ENCODE peak calls at places on chromosome 20, in six cellular contexts. One of them, this sample, is unnamed.

GRCh38 chr20:48750941-48751620 is 76.7 kb downstream of the PREX1 start:
- DNase-seq in mesenchymal stem cell: no peak
- DNase-seq in H1: peak
- DNase-seq in neuronal stem cell: peak
- DNase-seq in mesendoderm: peak
- DNase-seq in H9: peak
- DNase-seq in this sample: no peak

GRCh38 chr20:46333136-46333991 is 25.1 kb upstream of the CDH22 start:
- DNase-seq in mesendoderm: no peak
- DNase-seq in H1: no peak
- DNase-seq in mesenchymal stem cell: no peak
- DNase-seq in neuronal stem cell: no peak
- DNase-seq in H9: no peak
- DNase-seq in this sample: no peak

GRCh38 chr20:5002077-5002413 is 735 bp upstream of the SLC23A2 start:
- DNase-seq in mesendoderm: peak
- DNase-seq in mesenchymal stem cell: no peak
- DNase-seq in H1: no peak
- DNase-seq in H9: peak
- DNase-seq in neuronal stem cell: no peak
- DNase-seq in this sample: no peak

GRCh38 chr20:49905415-49906091 is 9.8 kb downstream of the SPATA2 start:
- DNase-seq in mesenchymal stem cell: no peak
- DNase-seq in H9: no peak
- DNase-seq in neuronal stem cell: no peak
- DNase-seq in mesendoderm: no peak
- DNase-seq in H1: no peak
- DNase-seq in this sample: no peak

GRCh38 chr20:635609-636338 is 17.2 kb downstream of the SRXN1 start:
- DNase-seq in neuronal stem cell: no peak
- DNase-seq in H9: no peak
- DNase-seq in mesenchymal stem cell: no peak
- DNase-seq in H1: no peak
- DNase-seq in mesendoderm: no peak
- DNase-seq in this sample: no peak

GRCh38 chr20:23243791-23244190 is 106.8 kb upstream of the NXT1 start:
- DNase-seq in H9: no peak
- DNase-seq in mesenchymal stem cell: no peak
- DNase-seq in neuronal stem cell: no peak
- DNase-seq in mesendoderm: no peak
- DNase-seq in H1: no peak
- DNase-seq in this sample: no peak

GRCh38 chr20:19784511-19785172 is 26.6 kb downstream of the RIN2 start:
- DNase-seq in mesendoderm: peak
- DNase-seq in H1: peak
- DNase-seq in neuronal stem cell: peak
- DNase-seq in mesenchymal stem cell: peak
- DNase-seq in H9: peak
- DNase-seq in this sample: peak

GRCh38 chr20:46894579-46894958 is at the start of gene EYA2:
- DNase-seq in mesenchymal stem cell: no peak
- DNase-seq in H9: peak
- DNase-seq in neuronal stem cell: peak
- DNase-seq in mesendoderm: peak
- DNase-seq in H1: peak
- DNase-seq in this sample: peak

GRCh38 chr20:7291946-7292345 is 524.5 kb downstream of the BMP2 start:
- DNase-seq in mesenchymal stem cell: no peak
- DNase-seq in H9: no peak
- DNase-seq in neuronal stem cell: no peak
- DNase-seq in H1: no peak
- DNase-seq in mesendoderm: no peak
- DNase-seq in this sample: no peak

GRCh38 chr20:7291319-7291943 is 523.9 kb downstream of the BMP2 start:
- DNase-seq in mesendoderm: peak
- DNase-seq in H9: peak
- DNase-seq in H1: no peak
- DNase-seq in mesenchymal stem cell: no peak
- DNase-seq in neuronal stem cell: no peak
- DNase-seq in this sample: no peak

GRCh38 chr20:7294816-7295360 is 527.4 kb downstream of the BMP2 start:
- DNase-seq in H9: no peak
- DNase-seq in H1: no peak
- DNase-seq in neuronal stem cell: no peak
- DNase-seq in mesenchymal stem cell: no peak
- DNase-seq in mesendoderm: no peak
- DNase-seq in this sample: no peak
- H3K18ac ChIP-seq in H9: no peak
- H3K18ac ChIP-seq in H1: no peak
- H3K18ac ChIP-seq in neuronal stem cell: no peak
- H3K18ac ChIP-seq in mesenchymal stem cell: no peak
- H3K18ac ChIP-seq in mesendoderm: no peak
- H3K18ac ChIP-seq in this sample: no peak

GRCh38 chr20:32378461-32378860 is 20.3 kb downstream of the ASXL1 start:
- DNase-seq in H1: no peak
- DNase-seq in mesendoderm: no peak
- DNase-seq in mesenchymal stem cell: no peak
- DNase-seq in neuronal stem cell: no peak
- DNase-seq in H9: no peak
- DNase-seq in this sample: no peak

GRCh38 chr20:32385541-32385940 is 27.4 kb downstream of the ASXL1 start:
- DNase-seq in mesendoderm: no peak
- DNase-seq in mesenchymal stem cell: no peak
- DNase-seq in H1: no peak
- DNase-seq in neuronal stem cell: no peak
- DNase-seq in H9: no peak
- DNase-seq in this sample: no peak

GRCh38 chr20:32386091-32386490 is 28.0 kb downstream of the ASXL1 start:
- DNase-seq in neuronal stem cell: no peak
- DNase-seq in mesendoderm: no peak
- DNase-seq in mesenchymal stem cell: peak
- DNase-seq in H1: no peak
- DNase-seq in H9: no peak
- DNase-seq in this sample: no peak

GRCh38 chr20:32380745-32381144 is 22.6 kb downstream of the ASXL1 start:
- DNase-seq in mesendoderm: no peak
- DNase-seq in neuronal stem cell: no peak
- DNase-seq in H1: no peak
- DNase-seq in H9: no peak
- DNase-seq in mesenchymal stem cell: no peak
- DNase-seq in this sample: no peak

GRCh38 chr20:32382102-32382950 is 24.2 kb downstream of the ASXL1 start:
- DNase-seq in mesendoderm: no peak
- DNase-seq in H9: no peak
- DNase-seq in neuronal stem cell: no peak
- DNase-seq in mesenchymal stem cell: no peak
- DNase-seq in H1: no peak
- DNase-seq in this sample: no peak
- H3K18ac ChIP-seq in mesendoderm: no peak
- H3K18ac ChIP-seq in H9: no peak
- H3K18ac ChIP-seq in neuronal stem cell: no peak
- H3K18ac ChIP-seq in mesenchymal stem cell: no peak
- H3K18ac ChIP-seq in H1: no peak
- H3K18ac ChIP-seq in this sample: no peak

GRCh38 chr20:51156796-51157119 is 133.9 kb upstream of the KCNG1 start:
- DNase-seq in H9: no peak
- DNase-seq in mesenchymal stem cell: no peak
- DNase-seq in mesendoderm: no peak
- DNase-seq in H1: no peak
- DNase-seq in neuronal stem cell: no peak
- DNase-seq in this sample: no peak
- H3K18ac ChIP-seq in H9: no peak
- H3K18ac ChIP-seq in mesenchymal stem cell: peak
- H3K18ac ChIP-seq in mesendoderm: no peak
- H3K18ac ChIP-seq in H1: no peak
- H3K18ac ChIP-seq in neuronal stem cell: no peak
- H3K18ac ChIP-seq in this sample: no peak

DNA sequence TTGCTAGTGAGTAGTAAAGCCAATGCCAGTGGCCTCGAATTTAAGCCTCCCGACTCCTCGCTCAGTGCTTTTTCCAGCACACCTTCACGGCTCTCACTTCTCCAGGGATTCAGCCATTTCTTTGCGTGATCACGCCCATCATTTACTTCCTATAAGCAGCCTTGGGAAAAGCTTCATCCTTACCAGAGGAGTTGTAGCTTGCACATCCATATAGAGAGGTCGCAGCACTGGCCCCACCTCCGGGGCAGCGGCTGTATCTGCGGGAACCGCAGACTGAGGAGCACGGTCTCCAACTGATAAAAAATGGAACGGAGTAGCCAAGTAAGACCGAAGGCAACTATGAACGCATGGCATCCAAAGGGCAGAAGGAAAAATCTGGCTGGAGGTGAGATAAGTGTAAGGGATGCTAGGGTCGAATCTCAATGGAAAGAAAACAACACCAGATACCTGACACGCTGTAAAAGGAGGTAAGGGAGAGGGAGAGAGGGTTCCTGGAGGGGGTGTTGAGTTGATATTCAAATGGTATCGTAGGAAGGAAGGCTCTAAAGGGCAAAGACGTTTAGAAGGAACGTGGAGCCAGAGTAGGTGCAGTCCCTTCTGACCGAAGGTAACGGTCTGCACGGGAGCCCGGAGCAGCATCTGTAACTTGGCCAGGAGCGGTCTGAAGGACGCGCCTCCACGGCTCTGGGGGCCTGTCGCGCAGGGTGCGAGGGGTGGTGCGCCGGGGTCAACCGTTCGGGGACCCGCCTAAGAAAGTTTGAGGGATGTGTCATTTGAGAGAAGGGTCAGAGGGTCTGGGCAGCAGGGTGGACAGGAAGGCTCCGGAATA is 640 bp downstream of the NFS1 start:
- DNase-seq in mesendoderm: peak
- DNase-seq in H1: peak
- DNase-seq in H9: no peak
- DNase-seq in neuronal stem cell: peak
- DNase-seq in mesenchymal stem cell: peak
- DNase-seq in this sample: no peak
- H3K18ac ChIP-seq in mesendoderm: no peak
- H3K18ac ChIP-seq in H1: no peak
- H3K18ac ChIP-seq in H9: no peak
- H3K18ac ChIP-seq in neuronal stem cell: peak
- H3K18ac ChIP-seq in mesenchymal stem cell: no peak
- H3K18ac ChIP-seq in this sample: no peak

DNA sequence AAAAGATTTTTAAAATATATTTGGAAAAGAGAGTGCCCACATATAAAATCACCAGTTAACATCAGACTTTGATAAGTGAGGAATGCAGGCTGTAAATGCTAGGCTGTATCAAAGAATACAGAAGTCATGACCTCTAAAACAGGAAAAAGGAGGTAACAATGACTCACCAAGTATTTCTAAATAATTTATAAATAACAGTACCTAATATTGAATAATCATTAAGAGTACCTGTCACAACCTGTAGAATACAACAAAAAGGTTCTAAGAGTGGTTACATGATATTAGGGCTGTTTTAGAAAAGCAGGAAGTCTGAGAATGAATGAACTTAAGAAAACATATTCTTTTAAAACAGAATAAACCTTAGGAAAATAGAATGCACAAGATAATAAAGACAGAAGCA is 173.1 kb upstream of the CST7 start:
- DNase-seq in H9: no peak
- DNase-seq in mesendoderm: no peak
- DNase-seq in H1: no peak
- DNase-seq in neuronal stem cell: no peak
- DNase-seq in mesenchymal stem cell: no peak
- DNase-seq in this sample: no peak
- H3K18ac ChIP-seq in H9: no peak
- H3K18ac ChIP-seq in mesendoderm: no peak
- H3K18ac ChIP-seq in H1: no peak
- H3K18ac ChIP-seq in neuronal stem cell: no peak
- H3K18ac ChIP-seq in mesenchymal stem cell: no peak
- H3K18ac ChIP-seq in this sample: no peak

This sample was measured in IMR-90.